ENCODE peak calls at places on chromosomes 7 and 10, in seven cellular contexts. One of them, this sample, is unnamed.

GRCh38 chr10:86946215-86947170 is 10.9 kb downstream of the MMRN2 start:
- DNase-seq in spleen: no peak
- DNase-seq in heart left ventricle: peak; percentile 45
- DNase-seq in tibial nerve: no peak
- DNase-seq in adrenal gland: no peak
- DNase-seq in body of pancreas: no peak
- DNase-seq in transverse colon: peak; percentile 25
- DNase-seq in this sample: peak; percentile 17

GRCh38 chr7:18778594-18778993 is 283.0 kb downstream of the HDAC9 start:
- DNase-seq in spleen: no peak
- DNase-seq in heart left ventricle: no peak
- DNase-seq in tibial nerve: no peak
- DNase-seq in adrenal gland: no peak
- DNase-seq in body of pancreas: no peak
- DNase-seq in transverse colon: no peak
- DNase-seq in this sample: no peak

GRCh38 chr10:131998845-131999681 is 17.3 kb upstream of the BNIP3 start:
- DNase-seq in spleen: peak; percentile 64
- DNase-seq in heart left ventricle: no peak
- DNase-seq in tibial nerve: no peak
- DNase-seq in adrenal gland: no peak
- DNase-seq in body of pancreas: no peak
- DNase-seq in transverse colon: no peak
- DNase-seq in this sample: no peak

GRCh38 chr7:150322114-150322832 is 882 bp upstream of the LRRC61 start:
- DNase-seq in spleen: no peak
- DNase-seq in heart left ventricle: no peak
- DNase-seq in tibial nerve: no peak
- DNase-seq in adrenal gland: peak; percentile 77
- DNase-seq in body of pancreas: peak; percentile 49
- DNase-seq in transverse colon: no peak
- DNase-seq in this sample: no peak

GRCh38 chr7:120583835-120584586 is 273.9 kb downstream of the TSPAN12 start:
- DNase-seq in spleen: no peak
- DNase-seq in heart left ventricle: no peak
- DNase-seq in tibial nerve: no peak
- DNase-seq in adrenal gland: no peak
- DNase-seq in body of pancreas: no peak
- DNase-seq in transverse colon: no peak
- DNase-seq in this sample: no peak

GRCh38 chr10:131875501-131875900 is 25.3 kb upstream of the PPP2R2D start:
- DNase-seq in spleen: no peak
- DNase-seq in heart left ventricle: no peak
- DNase-seq in tibial nerve: no peak
- DNase-seq in adrenal gland: no peak
- DNase-seq in body of pancreas: no peak
- DNase-seq in transverse colon: no peak
- DNase-seq in this sample: no peak

GRCh38 chr7:47580175-47580701 is 1.7 kb downstream of the TNS3 start:
- DNase-seq in spleen: no peak
- DNase-seq in heart left ventricle: no peak
- DNase-seq in tibial nerve: no peak
- DNase-seq in adrenal gland: no peak
- DNase-seq in body of pancreas: peak; percentile 93
- DNase-seq in transverse colon: peak; percentile 68
- DNase-seq in this sample: no peak

GRCh38 chr10:71337219-71337625 is 18.2 kb downstream of the SLC29A3 start:
- DNase-seq in spleen: no peak
- DNase-seq in heart left ventricle: no peak
- DNase-seq in tibial nerve: no peak
- DNase-seq in adrenal gland: no peak
- DNase-seq in body of pancreas: no peak
- DNase-seq in transverse colon: peak; percentile 52
- DNase-seq in this sample: no peak

GRCh38 chr7:936131-937054 is 18.1 kb downstream of the ADAP1 start:
- DNase-seq in spleen: peak; percentile 60
- DNase-seq in heart left ventricle: no peak
- DNase-seq in tibial nerve: no peak
- DNase-seq in adrenal gland: no peak
- DNase-seq in body of pancreas: no peak
- DNase-seq in transverse colon: peak; percentile 10
- DNase-seq in this sample: no peak

GRCh38 chr10:30985552-30985951 is 46.1 kb downstream of the ZNF438 start:
- DNase-seq in spleen: no peak
- DNase-seq in heart left ventricle: no peak
- DNase-seq in tibial nerve: no peak
- DNase-seq in adrenal gland: no peak
- DNase-seq in body of pancreas: no peak
- DNase-seq in transverse colon: no peak
- DNase-seq in this sample: no peak

GRCh38 chr7:37342170-37342569 is 106.5 kb downstream of the ELMO1 start:
- DNase-seq in spleen: no peak
- DNase-seq in heart left ventricle: no peak
- DNase-seq in tibial nerve: no peak
- DNase-seq in adrenal gland: no peak
- DNase-seq in body of pancreas: no peak
- DNase-seq in transverse colon: no peak
- DNase-seq in this sample: no peak

GRCh38 chr7:2843711-2844152 is 376 bp downstream of the GNA12 start:
- DNase-seq in spleen: peak; percentile 91
- DNase-seq in heart left ventricle: peak; percentile 42
- DNase-seq in tibial nerve: no peak
- DNase-seq in adrenal gland: peak; percentile 45
- DNase-seq in body of pancreas: peak; percentile 44
- DNase-seq in transverse colon: peak; percentile 48
- DNase-seq in this sample: no peak

GRCh38 chr7:771241-772004 is 44.3 kb upstream of the PRKAR1B start:
- DNase-seq in spleen: no peak
- DNase-seq in heart left ventricle: peak; percentile 86
- DNase-seq in tibial nerve: peak; percentile 44
- DNase-seq in adrenal gland: peak; percentile 43
- DNase-seq in body of pancreas: peak; percentile 94
- DNase-seq in transverse colon: peak; percentile 69
- DNase-seq in this sample: no peak

GRCh38 chr10:74460812-74461211 is 309.8 kb downstream of the ADK start:
- DNase-seq in spleen: no peak
- DNase-seq in heart left ventricle: no peak
- DNase-seq in tibial nerve: no peak
- DNase-seq in adrenal gland: no peak
- DNase-seq in body of pancreas: no peak
- DNase-seq in transverse colon: no peak
- DNase-seq in this sample: no peak

GRCh38 chr10:110634527-110635209 is 9.5 kb upstream of the RBM20 start:
- DNase-seq in spleen: no peak
- DNase-seq in heart left ventricle: peak; percentile 79
- DNase-seq in tibial nerve: no peak
- DNase-seq in adrenal gland: no peak
- DNase-seq in body of pancreas: peak; percentile 37
- DNase-seq in transverse colon: peak; percentile 70
- DNase-seq in this sample: peak; percentile 59

GRCh38 chr10:119867317-119867716 is 5.3 kb downstream of the MCMBP start:
- DNase-seq in spleen: no peak
- DNase-seq in heart left ventricle: no peak
- DNase-seq in tibial nerve: no peak
- DNase-seq in adrenal gland: no peak
- DNase-seq in body of pancreas: no peak
- DNase-seq in transverse colon: no peak
- DNase-seq in this sample: no peak

GRCh38 chr10:119878524-119878923 is 5.9 kb upstream of the MCMBP start:
- DNase-seq in spleen: no peak
- DNase-seq in heart left ventricle: no peak
- DNase-seq in tibial nerve: no peak
- DNase-seq in adrenal gland: no peak
- DNase-seq in body of pancreas: no peak
- DNase-seq in transverse colon: no peak
- DNase-seq in this sample: no peak

GRCh38 chr10:119871881-119872609 is 598 bp downstream of the MCMBP start:
- DNase-seq in spleen: peak; percentile 93
- DNase-seq in heart left ventricle: peak; percentile 54
- DNase-seq in tibial nerve: peak; percentile 25
- DNase-seq in adrenal gland: peak; percentile 55
- DNase-seq in body of pancreas: peak; percentile 75
- DNase-seq in transverse colon: peak; percentile 70
- DNase-seq in this sample: peak; percentile 62

GRCh38 chr10:119872860-119873671 is 423 bp upstream of the MCMBP start:
- DNase-seq in spleen: peak; percentile 98
- DNase-seq in heart left ventricle: peak; percentile 93
- DNase-seq in tibial nerve: peak; percentile 72
- DNase-seq in adrenal gland: peak; percentile 89
- DNase-seq in body of pancreas: peak; percentile 87
- DNase-seq in transverse colon: peak; percentile 91
- DNase-seq in this sample: peak; percentile 80

DNA sequence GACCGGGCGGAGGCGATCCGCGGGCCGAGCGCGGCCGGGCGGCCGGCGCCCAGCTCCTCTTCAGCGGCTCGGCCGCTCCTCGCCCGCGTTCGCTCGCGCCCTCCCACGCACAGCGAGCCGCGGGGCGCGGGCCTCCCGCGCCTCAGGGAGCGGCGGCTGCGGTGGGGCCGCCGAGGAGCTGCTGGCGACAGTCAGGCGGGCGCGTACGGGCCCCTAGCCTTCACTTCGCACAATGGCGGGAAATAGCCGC is at the start of gene MCMBP:
- DNase-seq in spleen: no peak
- DNase-seq in heart left ventricle: no peak
- DNase-seq in tibial nerve: no peak
- DNase-seq in adrenal gland: no peak
- DNase-seq in body of pancreas: no peak
- DNase-seq in transverse colon: no peak
- DNase-seq in this sample: no peak
- TF ChIP-seq POLR2A in spleen: no peak
- TF ChIP-seq POLR2A in heart left ventricle: no peak
- TF ChIP-seq POLR2A in tibial nerve: no peak
- TF ChIP-seq POLR2A in adrenal gland: peak; percentile 68
- TF ChIP-seq POLR2A in body of pancreas: no peak
- TF ChIP-seq POLR2A in transverse colon: no peak
- TF ChIP-seq POLR2A in this sample: no peak

DNA sequence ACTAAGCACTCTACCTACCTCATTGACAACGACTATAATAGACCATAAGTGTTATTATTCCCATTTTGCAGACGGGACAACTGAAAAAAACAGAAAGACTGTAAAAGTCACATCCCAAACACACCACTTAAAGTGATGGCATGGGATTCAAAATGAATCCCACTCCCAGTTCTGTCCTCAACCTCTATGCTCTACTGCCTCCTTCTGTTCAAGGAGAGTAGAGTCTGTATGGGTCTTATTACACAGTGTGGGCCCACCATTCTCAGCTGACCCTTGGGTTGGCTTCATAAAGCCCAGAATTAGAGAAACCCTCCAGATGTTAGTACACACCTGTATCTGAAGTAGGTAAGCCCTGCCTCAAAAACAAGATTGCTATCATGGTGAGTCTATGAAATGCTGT is 102.2 kb downstream of the GRM8 start:
- DNase-seq in spleen: no peak
- DNase-seq in heart left ventricle: no peak
- DNase-seq in tibial nerve: no peak
- DNase-seq in adrenal gland: no peak
- DNase-seq in body of pancreas: no peak
- DNase-seq in transverse colon: no peak
- DNase-seq in this sample: no peak
- TF ChIP-seq CTCF in spleen: no peak
- TF ChIP-seq CTCF in heart left ventricle: no peak
- TF ChIP-seq CTCF in tibial nerve: no peak
- TF ChIP-seq CTCF in adrenal gland: no peak
- TF ChIP-seq CTCF in body of pancreas: no peak
- TF ChIP-seq CTCF in transverse colon: no peak
- TF ChIP-seq CTCF in this sample: no peak

GRCh38 chr10:13734151-13734550 is 147.4 kb downstream of the PRPF18 start:
- DNase-seq in spleen: no peak
- DNase-seq in heart left ventricle: no peak
- DNase-seq in tibial nerve: no peak
- DNase-seq in adrenal gland: no peak
- DNase-seq in body of pancreas: no peak
- DNase-seq in transverse colon: no peak
- DNase-seq in this sample: no peak
- H3K36me3 ChIP-seq in spleen: no peaks in the 10 kb centered on the region
- H3K36me3 ChIP-seq in heart left ventricle: no peaks in the 10 kb centered on the region
- H3K36me3 ChIP-seq in tibial nerve: no peaks in the 10 kb centered on the region
- H3K36me3 ChIP-seq in adrenal gland: peaks cover 5% of the 10 kb centered on the region
- H3K36me3 ChIP-seq in body of pancreas: no peaks in the 10 kb centered on the region
- H3K36me3 ChIP-seq in transverse colon: no peaks in the 10 kb centered on the region
- H3K36me3 ChIP-seq in this sample: no peaks in the 10 kb centered on the region

DNA sequence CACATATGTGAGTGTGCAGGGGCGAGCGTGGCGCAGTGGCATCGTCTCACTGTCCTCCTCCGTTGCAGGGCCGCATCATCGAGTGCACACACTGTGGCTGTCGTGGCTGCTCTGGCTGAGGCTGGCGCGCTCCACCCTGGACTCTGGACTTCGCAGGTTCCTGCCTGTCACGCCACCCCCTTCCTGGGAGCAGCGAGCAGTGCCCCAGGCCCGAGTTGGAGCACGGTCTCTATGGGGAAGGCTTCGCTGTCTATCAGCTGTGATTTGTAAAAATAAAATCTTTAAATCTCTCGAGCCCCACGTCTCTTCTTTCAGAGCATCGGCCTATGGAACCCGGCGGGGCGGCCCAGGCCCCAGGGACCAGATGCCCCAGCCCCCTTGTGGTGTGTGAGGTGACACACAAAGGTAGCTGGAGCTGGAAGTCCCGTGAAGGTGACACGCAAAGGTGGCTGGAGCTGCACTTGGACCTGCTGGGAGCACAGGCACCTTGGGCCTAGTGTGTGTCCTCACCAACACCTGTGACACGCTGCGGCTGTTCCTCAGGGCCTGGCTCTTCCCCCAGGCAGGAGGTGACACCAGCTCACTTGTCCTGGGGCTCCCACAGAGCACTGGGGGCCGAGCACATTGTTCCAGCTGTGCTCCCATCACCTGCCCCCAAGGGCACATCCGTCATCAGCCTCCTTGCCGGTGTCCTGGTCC is 10.7 kb downstream of the BUD31 start:
- DNase-seq in spleen: no peak
- DNase-seq in heart left ventricle: no peak
- DNase-seq in tibial nerve: no peak
- DNase-seq in adrenal gland: no peak
- DNase-seq in body of pancreas: no peak
- DNase-seq in transverse colon: no peak
- DNase-seq in this sample: no peak
- TF ChIP-seq POLR2A in spleen: no peak
- TF ChIP-seq POLR2A in heart left ventricle: no peak
- TF ChIP-seq POLR2A in tibial nerve: no peak
- TF ChIP-seq POLR2A in adrenal gland: no peak
- TF ChIP-seq POLR2A in body of pancreas: no peak
- TF ChIP-seq POLR2A in transverse colon: no peak
- TF ChIP-seq POLR2A in this sample: no peak

DNA sequence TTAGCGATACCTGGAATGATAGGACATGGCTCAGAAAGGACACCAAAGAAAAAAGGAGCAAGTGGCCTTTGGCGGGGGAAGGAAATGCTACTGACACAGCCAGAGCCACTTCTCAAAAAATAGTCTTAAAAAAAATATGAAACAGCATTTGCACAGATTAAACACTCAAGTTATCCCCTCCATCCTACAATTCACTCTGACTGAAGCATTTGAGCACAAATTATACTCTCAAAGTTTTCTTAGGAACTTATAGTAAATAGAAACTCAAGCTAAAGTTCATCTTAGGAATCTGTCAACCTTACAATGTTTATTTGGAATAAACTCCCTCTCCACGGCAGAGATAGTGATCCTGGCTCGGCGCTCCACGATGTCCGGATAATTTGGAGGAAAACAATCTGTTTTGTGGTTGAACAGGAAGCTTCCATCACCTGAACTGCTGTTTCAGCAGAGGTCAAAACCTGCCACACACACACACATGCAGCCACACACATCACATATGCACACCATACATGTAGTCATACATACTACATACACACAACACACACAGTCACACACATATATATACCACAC is 79.8 kb downstream of the C7orf25 start:
- DNase-seq in spleen: no peak
- DNase-seq in heart left ventricle: no peak
- DNase-seq in tibial nerve: no peak
- DNase-seq in adrenal gland: no peak
- DNase-seq in body of pancreas: no peak
- DNase-seq in transverse colon: no peak
- DNase-seq in this sample: peak; percentile 65
- TF ChIP-seq CTCF in spleen: no peak
- TF ChIP-seq CTCF in heart left ventricle: no peak
- TF ChIP-seq CTCF in tibial nerve: no peak
- TF ChIP-seq CTCF in adrenal gland: no peak
- TF ChIP-seq CTCF in body of pancreas: no peak
- TF ChIP-seq CTCF in transverse colon: no peak
- TF ChIP-seq CTCF in this sample: no peak

This sample was measured in breast epithelium.